ENCODE peak calls at places on chromosomes 16 and 17, in five cellular contexts. E, U, A, N and D are unnamed samples. For H3K4me1, the result is how much of the 10 kb centered on the place peaks cover.

GRCh38 chr17:4607773-4608187 is 23.5 kb downstream of the SMTNL2 start:
- DNase-seq in U (peak), E (peak), A (no peak), N (no peak), D (no peak)

GRCh38 chr17:79065105-79065670 is 9.4 kb upstream of the ENGASE start:
- DNase-seq in N (peak), U (peak), E (peak), A (no peak), D (peak)

GRCh38 chr16:67718668-67719047 is 458 bp downstream of the GFOD2 start:
- DNase-seq in E (no peak), A (no peak), N (no peak), U (peak), D (no peak)

GRCh38 chr16:86379505-86379846 is 130.9 kb upstream of the FOXF1 start:
- DNase-seq in A (no peak), U (no peak), N (no peak), E (no peak), D (no peak)

GRCh38 chr16:66223176-66223780 is 143.2 kb upstream of the CDH5 start:
- DNase-seq in A (no peak), N (no peak), E (no peak), U (no peak), D (no peak)

GRCh38 chr17:34797724-34798123 is 163.5 kb downstream of the CCT6B start:
- DNase-seq in N (peak), U (no peak), E (peak), A (no peak), D (peak)

GRCh38 chr17:43645765-43646481 is 15.8 kb downstream of the MEOX1 start:
- DNase-seq in N (no peak), E (peak), A (peak), U (peak), D (peak)

GRCh38 chr17:68356520-68356919 is 65.2 kb downstream of the ARSG start:
- DNase-seq in A (no peak), U (peak), N (no peak), E (no peak), D (no peak)

GRCh38 chr17:64264891-64265290 is 1.8 kb upstream of the TEX2 start:
- DNase-seq in U (no peak), N (no peak), E (no peak), A (no peak), D (no peak)

GRCh38 chr17:77778636-77779524 is 179.6 kb upstream of the TNRC6C start:
- DNase-seq in A (no peak), U (peak), E (peak), N (no peak), D (peak)

GRCh38 chr16:88023786-88024185 is 72.6 kb downstream of the BANP start:
- DNase-seq in U (no peak), E (no peak), N (no peak), A (peak), D (no peak)
- H3K4me3 ChIP-seq in U (no peak), E (no peak), N (no peak), A (no peak), D (no peak)

GRCh38 chr16:50706250-50706649 is 12.8 kb downstream of the NOD2 start:
- DNase-seq in A (no peak), E (no peak), N (no peak), U (no peak), D (no peak)
- H3K4me1 ChIP-seq in A (under half), E (under half), N (under half), U (under half), D (under half)

GRCh38 chr16:10584956-10585561 is 4.7 kb upstream of the EMP2 start:
- DNase-seq in E (no peak), N (no peak), A (no peak), U (no peak), D (no peak)
- H3K4me3 ChIP-seq in E (no peak), N (no peak), A (no peak), U (no peak), D (no peak)

GRCh38 chr17:60091109-60091508 is 12.4 kb upstream of the HEATR6 start:
- DNase-seq in N (no peak), A (no peak), E (no peak), U (no peak), D (no peak)
- H3K4me1 ChIP-seq in N (under half), A (under half), E (under half), U (under half), D (under half)

GRCh38 chr16:56421976-56422669 is 3.2 kb downstream of the AMFR start:
- DNase-seq in E (no peak), N (no peak), A (no peak), U (no peak), D (no peak)

GRCh38 chr16:56421313-56421712 is 4.0 kb downstream of the AMFR start:
- DNase-seq in A (no peak), U (no peak), N (no peak), E (no peak), D (no peak)

GRCh38 chr16:56417138-56417537 is 8.2 kb downstream of the AMFR start:
- DNase-seq in N (no peak), A (no peak), E (no peak), U (no peak), D (no peak)

GRCh38 chr16:56420613-56421012 is 4.7 kb downstream of the AMFR start:
- DNase-seq in U (no peak), A (no peak), N (no peak), E (no peak), D (no peak)

DNA sequence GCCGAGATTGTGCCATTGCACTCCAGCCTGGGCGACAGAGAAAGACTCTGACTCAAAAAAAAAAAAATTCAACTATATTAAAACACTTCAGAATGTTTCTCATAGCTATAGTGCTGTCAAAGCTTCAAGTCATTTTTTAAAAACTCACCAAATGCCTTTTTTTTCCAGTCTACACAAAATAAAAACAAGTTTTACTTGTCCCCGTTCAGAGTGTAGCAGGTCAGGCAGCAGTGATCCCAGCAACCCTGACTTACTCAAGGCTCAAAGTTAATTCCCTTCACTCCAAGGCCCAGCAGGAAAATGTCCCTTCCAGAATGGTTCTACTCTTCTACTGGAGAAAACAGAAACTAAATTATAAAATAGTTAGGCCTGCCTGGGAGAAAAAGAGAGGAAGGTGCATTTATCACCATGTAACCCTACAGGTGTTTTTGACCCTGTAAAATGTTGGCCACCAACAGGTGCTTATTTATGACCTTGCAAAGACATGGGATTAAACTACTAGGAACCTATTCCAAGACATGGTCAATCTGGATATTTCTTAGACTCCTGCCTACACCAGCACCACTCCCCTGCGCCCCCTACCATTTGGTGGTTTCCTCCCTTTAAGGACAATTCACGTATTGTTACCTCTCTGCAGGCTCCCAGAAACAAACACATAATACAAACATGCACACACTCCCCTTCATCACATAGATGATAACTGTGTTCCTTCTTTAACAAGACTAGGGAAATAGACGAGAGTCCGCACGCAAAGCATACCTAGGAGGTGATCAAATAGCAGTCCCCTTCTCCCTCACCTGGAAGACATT is 5.4 kb downstream of the AMFR start:
- DNase-seq in N (no peak), U (no peak), A (no peak), E (no peak), D (peak)
- H3K4me3 ChIP-seq in N (no peak), U (no peak), A (no peak), E (no peak), D (no peak)